ENCODE peak calls at places on chromosome X, in four cellular contexts. One of them, this sample, is unnamed.

GRCh38 chrX:42090395-42090794 is 167.0 kb upstream of the CASK start:
- DNase-seq in keratinocyte: no peak
- DNase-seq in cardiac muscle cell: no peak
- DNase-seq in A673: no peak
- DNase-seq in this sample: no peak

GRCh38 chrX:23435108-23435507 is 100.5 kb downstream of the PTCHD1 start:
- DNase-seq in keratinocyte: no peak
- DNase-seq in cardiac muscle cell: no peak
- DNase-seq in A673: no peak
- DNase-seq in this sample: no peak

GRCh38 chrX:13955975-13956374 is 73.7 kb downstream of the GEMIN8 start:
- DNase-seq in keratinocyte: no peak
- DNase-seq in cardiac muscle cell: peak; percentile 4
- DNase-seq in A673: no peak
- DNase-seq in this sample: no peak

GRCh38 chrX:109856974-109857373 is 123.9 kb upstream of the ACSL4 start:
- DNase-seq in keratinocyte: no peak
- DNase-seq in cardiac muscle cell: peak; percentile 53
- DNase-seq in A673: peak; percentile 48
- DNase-seq in this sample: no peak

GRCh38 chrX:55867254-55867653 is 149.7 kb downstream of the RRAGB start:
- DNase-seq in keratinocyte: no peak
- DNase-seq in cardiac muscle cell: no peak
- DNase-seq in A673: no peak
- DNase-seq in this sample: no peak

GRCh38 chrX:7170903-7171302 is 22.9 kb upstream of the PUDP start:
- DNase-seq in keratinocyte: no peak
- DNase-seq in cardiac muscle cell: peak; percentile 34
- DNase-seq in A673: peak; percentile 33
- DNase-seq in this sample: no peak

GRCh38 chrX:27924261-27924660 is 57.0 kb downstream of the DCAF8L1 start:
- DNase-seq in keratinocyte: peak; percentile 52
- DNase-seq in cardiac muscle cell: no peak
- DNase-seq in A673: no peak
- DNase-seq in this sample: no peak

GRCh38 chrX:108267561-108267960 is 170.7 kb downstream of the COL4A6 start:
- DNase-seq in keratinocyte: no peak
- DNase-seq in cardiac muscle cell: no peak
- DNase-seq in A673: no peak
- DNase-seq in this sample: no peak

GRCh38 chrX:83008415-83008814 is 499.7 kb upstream of the POU3F4 start:
- DNase-seq in keratinocyte: no peak
- DNase-seq in cardiac muscle cell: no peak
- DNase-seq in A673: no peak
- DNase-seq in this sample: no peak
- TF ChIP-seq CTCF in keratinocyte: peak; percentile 26
- TF ChIP-seq CTCF in cardiac muscle cell: no peak
- TF ChIP-seq CTCF in A673: peak; percentile 52
- TF ChIP-seq CTCF in this sample: peak; percentile 17

DNA sequence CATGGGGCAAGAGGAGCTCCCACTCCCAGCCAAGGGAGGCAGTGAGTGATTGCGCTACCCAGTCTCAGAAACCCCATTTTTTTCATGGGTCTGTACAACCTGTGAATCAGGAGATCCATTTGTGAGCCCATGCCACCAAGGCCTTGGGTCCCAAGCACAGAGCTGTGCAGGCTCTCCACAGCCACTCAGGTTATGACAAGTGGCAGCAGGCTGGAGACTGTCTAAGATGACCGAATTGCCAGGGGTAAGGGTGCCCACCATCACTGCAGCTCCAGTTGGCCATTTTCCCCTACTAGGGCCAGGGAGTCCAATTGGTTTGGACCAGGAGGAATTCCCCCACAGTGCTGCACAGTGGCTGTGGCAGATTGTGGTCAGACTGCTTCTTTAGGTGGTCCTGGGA is 407.5 kb upstream of the KLHL4 start:
- DNase-seq in keratinocyte: no peak
- DNase-seq in cardiac muscle cell: no peak
- DNase-seq in A673: no peak
- DNase-seq in this sample: peak; percentile 15
- H3K36me3 ChIP-seq in keratinocyte: no peaks in the 10 kb centered on the region
- H3K36me3 ChIP-seq in cardiac muscle cell: no peaks in the 10 kb centered on the region
- H3K36me3 ChIP-seq in A673: no peaks in the 10 kb centered on the region
- H3K36me3 ChIP-seq in this sample: no peaks in the 10 kb centered on the region

GRCh38 chrX:25049971-25050370 is 34.2 kb upstream of the ARX start:
- DNase-seq in keratinocyte: no peak
- DNase-seq in cardiac muscle cell: no peak
- DNase-seq in A673: no peak
- DNase-seq in this sample: no peak

GRCh38 chrX:25049347-25049746 is 33.6 kb upstream of the ARX start:
- DNase-seq in keratinocyte: no peak
- DNase-seq in cardiac muscle cell: no peak
- DNase-seq in A673: peak; percentile 93
- DNase-seq in this sample: no peak

GRCh38 chrX:25052798-25053534 is 37.2 kb upstream of the ARX start:
- DNase-seq in keratinocyte: no peak
- DNase-seq in cardiac muscle cell: no peak
- DNase-seq in A673: peak; percentile 72
- DNase-seq in this sample: no peak

GRCh38 chrX:25043192-25043591 is 27.4 kb upstream of the ARX start:
- DNase-seq in keratinocyte: no peak
- DNase-seq in cardiac muscle cell: no peak
- DNase-seq in A673: no peak
- DNase-seq in this sample: no peak

DNA sequence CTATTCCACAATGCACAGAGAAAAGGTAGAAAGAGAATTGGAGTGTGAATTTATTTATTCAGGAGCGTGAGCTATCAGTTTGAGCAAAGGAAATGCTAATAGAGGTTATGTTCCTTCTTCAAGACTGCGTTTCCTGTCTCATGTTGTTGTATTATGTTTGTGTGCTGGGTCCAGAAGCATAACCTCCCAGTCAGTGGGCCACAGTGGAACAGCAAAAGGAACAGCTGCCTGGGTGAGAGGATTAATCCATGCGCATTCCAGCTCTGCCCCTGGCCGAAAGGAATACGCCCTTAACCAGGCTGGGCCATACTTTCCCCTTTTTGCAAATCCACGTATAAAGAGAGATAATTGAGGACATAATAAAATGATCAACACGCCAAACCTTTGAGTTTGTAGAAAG is 32.4 kb upstream of the ARX start:
- DNase-seq in keratinocyte: no peak
- DNase-seq in cardiac muscle cell: no peak
- DNase-seq in A673: peak; percentile 54
- DNase-seq in this sample: no peak
- H3K4me1 ChIP-seq in keratinocyte: no peaks in the 10 kb centered on the region
- H3K4me1 ChIP-seq in cardiac muscle cell: no peaks in the 10 kb centered on the region
- H3K4me1 ChIP-seq in A673: peaks cover 60% of the 10 kb centered on the region
- H3K4me1 ChIP-seq in this sample: no peaks in the 10 kb centered on the region

GRCh38 chrX:46759645-46759974 is 692 bp upstream of the SLC9A7 start:
- DNase-seq in keratinocyte: no peak
- DNase-seq in cardiac muscle cell: no peak
- DNase-seq in A673: peak; percentile 72
- DNase-seq in this sample: no peak
- TF ChIP-seq CTCF in keratinocyte: no peak
- TF ChIP-seq CTCF in cardiac muscle cell: no peak
- TF ChIP-seq CTCF in A673: no peak
- TF ChIP-seq CTCF in this sample: no peak

This sample was measured in pancreas.